ENCODE peak calls at places on chromosome 16, in seven cellular contexts. S is GM10248, L is ascending aorta, B is PC-3, D is choroid plexus epithelial cell, F is fibroblast of the aortic adventitia, E is A549. C is an unnamed sample.

GRCh38 chr16:66874079-66874775 is 6.1 kb upstream of the PDP2 start:
- DNase-seq in S (no peak), L (no peak), B (peak; percentile 8), F (peak; percentile 65), D (peak; percentile 81), E (no peak), C (no peak)

GRCh38 chr16:67173808-67174705 is 3.7 kb downstream of the NOL3 start:
- DNase-seq in D (peak; percentile 80), L (peak; percentile 96), F (peak; percentile 72), E (peak; percentile 91), B (peak; percentile 87), S (peak; percentile 77), C (peak; percentile 60)

GRCh38 chr16:85648782-85649181 is 35.7 kb downstream of the GSE1 start:
- DNase-seq in D (no peak), B (no peak), E (no peak), L (no peak), F (no peak), S (no peak), C (no peak)

GRCh38 chr16:83308414-83308813 is 499.4 kb upstream of the HSBP1 start:
- DNase-seq in F (peak; percentile 34), S (no peak), L (no peak), B (no peak), D (no peak), E (no peak), C (peak; percentile 65)

GRCh38 chr16:24151482-24151939 is 104.6 kb upstream of the CACNG3 start:
- DNase-seq in S (no peak), F (no peak), D (no peak), L (no peak), B (no peak), E (no peak), C (no peak)

GRCh38 chr16:81710596-81710995 is 68.5 kb upstream of the PLCG2 start:
- DNase-seq in E (peak; percentile 60), L (no peak), F (no peak), S (no peak), D (no peak), B (no peak), C (no peak)

GRCh38 chr16:55037051-55037450 is 106.4 kb downstream of the IRX5 start:
- DNase-seq in S (no peak), D (no peak), L (peak; percentile 16), F (no peak), B (no peak), E (no peak), C (no peak)

GRCh38 chr16:66476328-66477027 is 49.4 kb downstream of the BEAN1 start:
- DNase-seq in B (no peak), D (peak; percentile 64), E (peak; percentile 25), S (peak; percentile 55), F (no peak), L (peak; percentile 53), C (no peak)

GRCh38 chr16:30941600-30942420 is 7.1 kb upstream of the ORAI3 start:
- DNase-seq in L (no peak), E (peak; percentile 77), F (peak; percentile 64), D (peak; percentile 80), S (peak; percentile 93), B (peak; percentile 65), C (peak; percentile 70)

GRCh38 chr16:87581867-87582220 is 20.5 kb upstream of the JPH3 start:
- DNase-seq in B (peak; percentile 89), S (no peak), E (peak; percentile 90), L (peak; percentile 95), D (peak; percentile 99), F (peak; percentile 99), C (peak; percentile 98)

GRCh38 chr16:84907575-84907974 is 87.8 kb downstream of the CRISPLD2 start:
- DNase-seq in E (no peak), B (no peak), L (no peak), F (no peak), S (no peak), D (peak; percentile 93), C (peak; percentile 77)

GRCh38 chr16:50303041-50303604 is 36.8 kb downstream of the ADCY7 start:
- DNase-seq in L (peak; percentile 60), S (no peak), D (peak; percentile 41), E (no peak), B (no peak), F (no peak), C (no peak)

GRCh38 chr16:83561876-83562275 is 245.9 kb upstream of the HSBP1 start:
- DNase-seq in D (peak; percentile 57), E (no peak), S (no peak), L (no peak), B (peak; percentile 10), F (peak; percentile 27), C (peak; percentile 40)

GRCh38 chr16:9821331-9821730 is 360.9 kb downstream of the GRIN2A start:
- DNase-seq in D (no peak), B (no peak), S (no peak), F (no peak), E (no peak), L (no peak), C (no peak)

GRCh38 chr16:19001788-19002187 is 18.1 kb downstream of the TMC7 start:
- DNase-seq in D (no peak), E (peak; percentile 78), S (no peak), F (peak; percentile 50), B (peak; percentile 98), L (peak; percentile 69), C (no peak)

GRCh38 chr16:67163164-67163902 is 1.2 kb upstream of the HSF4 start:
- DNase-seq in F (peak; percentile 56), E (no peak), S (no peak), B (no peak), D (peak; percentile 54), L (peak; percentile 86), C (no peak)

GRCh38 chr16:22428654-22429053 is 54.2 kb upstream of the CDR2 start:
- DNase-seq in E (no peak), S (no peak), D (peak; percentile 26), F (no peak), L (no peak), B (no peak), C (no peak)

GRCh38 chr16:4677390-4677789 is 16.0 kb upstream of the NUDT16L1 start:
- DNase-seq in L (no peak), E (no peak), F (no peak), D (no peak), B (no peak), S (no peak), C (no peak)

GRCh38 chr16:4370570-4371480 is 823 bp upstream of the VASN start:
- DNase-seq in L (peak; percentile 96), E (no peak), B (no peak), S (no peak), F (peak; percentile 94), D (peak; percentile 84), C (peak; percentile 50)

GRCh38 chr16:87131996-87132345 is 185.2 kb downstream of the C16orf95 start:
- DNase-seq in L (no peak), S (no peak), D (no peak), B (no peak), F (no peak), E (no peak), C (no peak)

GRCh38 chr16:2784536-2785100 is 2.7 kb downstream of the PRSS33 start:
- DNase-seq in E (no peak), B (no peak), D (no peak), S (no peak), L (peak; percentile 61), F (no peak), C (no peak)

GRCh38 chr16:2786826-2787151 is 571 bp downstream of the PRSS33 start:
- DNase-seq in F (no peak), E (no peak), B (no peak), S (no peak), L (no peak), D (no peak), C (no peak)

GRCh38 chr16:2786061-2786825 is 1.1 kb downstream of the PRSS33 start:
- DNase-seq in E (no peak), F (no peak), S (no peak), D (no peak), L (peak; percentile 57), B (no peak), C (no peak)

GRCh38 chr16:2783581-2784375 is 3.6 kb downstream of the PRSS33 start:
- DNase-seq in E (no peak), F (no peak), S (no peak), B (no peak), D (no peak), L (no peak), C (no peak)

GRCh38 chr16:2785101-2785991 is 2.0 kb downstream of the PRSS33 start:
- DNase-seq in E (no peak), L (peak; percentile 45), B (no peak), S (no peak), D (no peak), F (no peak), C (no peak)
- TF ChIP-seq CTCF in E (no peak), L (no peak), B (peak; percentile 29), S (no peak), D (no peak), F (peak; percentile 13), C (peak; percentile 24)

DNA sequence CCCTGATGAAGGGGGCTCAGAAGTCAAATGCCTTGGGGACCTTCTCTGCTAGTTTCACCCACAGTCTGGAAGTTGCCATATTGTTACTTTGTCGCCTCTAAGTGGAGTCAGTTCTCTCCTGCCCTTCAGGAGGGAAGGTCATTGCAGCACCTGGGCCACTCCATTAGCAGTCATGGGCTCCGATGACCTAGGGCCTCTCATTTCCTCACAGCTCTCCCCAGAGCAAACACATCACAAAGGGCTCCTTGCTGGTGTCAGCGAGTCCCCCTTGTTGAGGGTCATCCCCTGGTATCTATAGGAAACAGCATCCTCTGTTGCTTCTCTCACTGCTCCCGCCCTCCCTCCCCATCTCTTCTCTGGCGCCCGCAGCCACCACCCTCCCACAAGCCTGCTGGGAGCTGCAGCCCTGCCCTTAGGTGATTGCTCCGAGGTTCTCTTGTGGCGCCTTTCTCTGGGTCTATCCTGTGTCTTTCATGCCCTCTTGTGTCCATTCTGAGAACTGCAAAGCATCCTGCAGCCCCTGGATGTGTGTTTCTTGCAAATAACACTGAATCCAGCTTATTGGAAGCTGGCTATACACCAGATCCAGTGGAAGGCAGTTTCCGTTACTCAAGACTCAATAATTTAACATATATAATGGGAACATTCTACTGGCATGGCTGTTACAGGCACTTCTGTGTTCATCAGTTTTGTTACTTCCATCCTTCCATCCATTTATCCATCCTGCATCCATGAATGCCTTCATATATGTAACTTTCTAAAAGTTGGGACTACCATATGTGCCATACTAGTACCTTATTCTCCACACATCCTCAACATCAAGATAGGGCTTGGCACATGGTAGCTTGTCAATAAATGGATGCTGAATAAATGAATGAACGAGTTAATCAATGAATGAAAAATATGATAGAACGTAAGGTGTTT is 21.2 kb downstream of the PDILT start:
- DNase-seq in S (peak; percentile 64), F (peak; percentile 61), B (peak; percentile 74), L (peak; percentile 75), E (peak; percentile 74), D (peak; percentile 81), C (peak; percentile 73)
- TF ChIP-seq CTCF in S (peak; percentile 77), F (peak; percentile 91), B (peak; percentile 69), L (peak; percentile 84), E (peak; percentile 66), D (peak; percentile 88), C (peak; percentile 87)

GRCh38 chr16:73067671-73068545 is 20.0 kb upstream of the ZFHX3 start:
- DNase-seq in D (no peak), S (no peak), F (no peak), B (no peak), E (no peak), L (no peak), C (no peak)
- TF ChIP-seq CTCF in D (no peak), S (no peak), F (no peak), B (no peak), E (no peak), L (no peak), C (no peak)

DNA sequence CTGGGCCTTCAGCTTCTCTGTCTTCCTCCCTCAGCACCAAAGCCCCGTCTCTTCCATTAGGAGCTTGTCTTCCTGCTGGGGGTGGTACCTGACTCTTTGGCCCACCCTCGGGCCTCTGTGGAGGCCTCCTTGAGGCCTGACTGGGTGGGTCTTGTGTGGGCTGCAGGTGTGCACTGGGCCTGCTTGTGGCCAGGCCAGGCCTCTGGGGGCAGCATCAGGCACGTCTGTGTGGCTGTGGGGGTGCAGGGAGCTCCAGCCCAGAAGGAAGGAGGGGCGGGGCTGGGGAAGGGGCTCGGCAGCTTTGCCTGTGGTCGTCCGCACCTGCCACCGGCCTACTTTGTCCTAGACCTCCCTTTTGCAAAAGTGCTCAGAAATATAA is 7.0 kb downstream of the PIGQ start:
- DNase-seq in B (no peak), L (no peak), E (no peak), F (no peak), S (no peak), D (no peak), C (no peak)
- TF ChIP-seq CTCF in B (no peak), L (no peak), E (no peak), F (no peak), S (peak; percentile 35), D (peak; percentile 28), C (no peak)

C was measured in brain microvascular endothelial cell.